ENCODE peak calls at places on chromosomes 13 and 19, in nine cellular contexts. U is T follicular helper cell; D is amniotic stem cell; S is CD4-positive, alpha-beta memory T cell; X is NCI-H1436; Z is anterior cingulate cortex; M is stimulated activated CD4-positive, alpha-beta T cell treated with anti-CD3 and anti-CD28 coated beads, Interleukin-2, amount 100 ng/mL, for 48 hours; N is OCI-M1; V is fibroblast of pulmonary artery. H is an unnamed sample.

GRCh38 chr19:3844596-3844995 is 24.2 kb downstream of the ZFR2 start:
- DNase-seq in U (no peak), Z (no peak), D (peak), S (no peak), M (no peak), X (no peak), V (no peak), N (no peak), H (no peak)

GRCh38 chr19:50893047-50893737 is 18.0 kb downstream of the KLK4 start:
- DNase-seq in V (no peak), N (peak), M (no peak), X (no peak), S (no peak), U (no peak), Z (no peak), D (no peak), H (no peak)

GRCh38 chr19:1101337-1101698 is 2.5 kb upstream of the GPX4 start:
- DNase-seq in D (no peak), V (no peak), U (no peak), Z (no peak), M (no peak), X (no peak), S (no peak), N (no peak), H (no peak)

GRCh38 chr19:15498910-15499309 is 9.4 kb upstream of the CYP4F22 start:
- DNase-seq in X (no peak), V (no peak), N (peak), Z (no peak), S (no peak), U (no peak), M (no peak), D (no peak), H (no peak)

GRCh38 chr13:110183925-110184324 is 123.0 kb downstream of the COL4A1 start:
- DNase-seq in X (no peak), U (no peak), Z (no peak), N (no peak), S (no peak), D (no peak), M (no peak), V (no peak), H (no peak)

GRCh38 chr13:75365724-75366173 is 116.2 kb downstream of the TBC1D4 start:
- DNase-seq in M (no peak), D (peak), U (no peak), N (peak), V (peak), Z (no peak), X (no peak), S (no peak), H (peak)

GRCh38 chr13:30107536-30108136 is 199.7 kb downstream of the KATNAL1 start:
- DNase-seq in Z (no peak), S (no peak), N (no peak), V (no peak), U (no peak), D (no peak), M (no peak), X (no peak), H (no peak)

GRCh38 chr19:7333198-7334118 is 15.3 kb upstream of the ARHGEF18 start:
- DNase-seq in S (no peak), X (no peak), N (no peak), D (no peak), M (no peak), V (peak), U (no peak), Z (no peak), H (no peak)

GRCh38 chr19:53394522-53394973 is 401 bp upstream of the ZNF765 start:
- DNase-seq in U (no peak), V (no peak), X (no peak), D (no peak), S (no peak), N (no peak), M (no peak), Z (no peak), H (peak)

GRCh38 chr19:5002143-5002542 is 33.2 kb downstream of the KDM4B start:
- DNase-seq in M (no peak), V (peak), U (no peak), D (peak), Z (no peak), N (no peak), X (no peak), S (no peak), H (peak)

GRCh38 chr19:30423481-30423880 is 51.3 kb downstream of the ZNF536 start:
- DNase-seq in X (no peak), M (no peak), D (no peak), V (no peak), Z (no peak), S (no peak), N (no peak), U (no peak), H (no peak)

GRCh38 chr13:96089749-96090239 is at the start of gene HS6ST3:
- DNase-seq in M (no peak), U (no peak), S (no peak), Z (peak), V (no peak), X (peak), N (no peak), D (no peak), H (no peak)

GRCh38 chr13:68996671-68997030 is 1111.0 kb upstream of the ATXN8OS start:
- DNase-seq in S (no peak), N (no peak), X (no peak), D (no peak), Z (no peak), U (no peak), M (no peak), V (no peak), H (no peak)